ENCODE peak calls at places on chromosomes 2 and 18, in four cellular contexts. L is fibroblast of mammary gland, T is fibroblast of pulmonary artery, G is vagina. J is an unnamed sample.

GRCh38 chr18:57655740-57656139 is 34.1 kb upstream of the NARS1 start:
- DNase-seq in G (no peak), T (no peak), L (no peak), J (no peak)

GRCh38 chr2:60515751-60516226 is 37.7 kb downstream of the BCL11A start:
- DNase-seq in G (peak), L (peak), T (peak), J (peak)

GRCh38 chr18:57026316-57026715 is 120.6 kb upstream of the BOD1L2 start:
- DNase-seq in L (peak), T (no peak), G (no peak), J (no peak)

GRCh38 chr2:176122633-176123482 is at the start of gene HOXD9:
- DNase-seq in L (peak), T (no peak), G (no peak), J (no peak)

GRCh38 chr2:111186933-111187332 is 66.2 kb downstream of the BCL2L11 start:
- DNase-seq in G (peak), L (no peak), T (no peak), J (no peak)

GRCh38 chr2:98778741-98779483 is 48.0 kb upstream of the MGAT4A start:
- DNase-seq in G (no peak), T (no peak), L (peak), J (no peak)

GRCh38 chr2:36967236-36967876 is 1.0 kb upstream of the STRN start:
- DNase-seq in T (no peak), L (no peak), G (no peak), J (no peak)

GRCh38 chr18:8279931-8280330 is 329.3 kb upstream of the RAB12 start:
- DNase-seq in G (no peak), L (no peak), T (no peak), J (no peak)

GRCh38 chr18:52367962-52368745 is 28.2 kb downstream of the DCC start:
- DNase-seq in T (no peak), L (no peak), G (no peak), J (no peak)

GRCh38 chr2:38315707-38316333 is 61.3 kb downstream of the ATL2 start:
- DNase-seq in G (no peak), L (peak), T (peak), J (peak)

GRCh38 chr2:105839793-105840192 is 95.1 kb downstream of the NCK2 start:
- DNase-seq in T (no peak), L (no peak), G (no peak), J (no peak)

GRCh38 chr2:26778076-26778475 is 7.8 kb upstream of the CENPA start:
- DNase-seq in G (no peak), T (no peak), L (no peak), J (no peak)

GRCh38 chr2:8125741-8126691 is 555.8 kb upstream of the ID2 start:
- DNase-seq in T (peak), G (no peak), L (peak), J (peak)

GRCh38 chr2:213266421-213266820 is 17.8 kb upstream of the SPAG16 start:
- DNase-seq in L (no peak), T (no peak), G (no peak), J (no peak)

GRCh38 chr2:207122914-207123744 is 42.6 kb downstream of the KLF7 start:
- DNase-seq in G (no peak), T (no peak), L (no peak), J (no peak)

GRCh38 chr2:20553580-20553979 is 97.3 kb downstream of the HS1BP3 start:
- DNase-seq in L (no peak), T (no peak), G (no peak), J (no peak)

GRCh38 chr2:33024758-33025157 is 78.0 kb downstream of the LTBP1 start:
- DNase-seq in T (no peak), L (no peak), G (no peak), J (no peak)

GRCh38 chr2:47007221-47007825 is 91.7 kb upstream of the MCFD2 start:
- DNase-seq in L (no peak), T (no peak), G (no peak), J (no peak)

GRCh38 chr2:38581193-38582147 is 21.3 kb downstream of the HNRNPLL start:
- DNase-seq in G (no peak), L (peak), T (peak), J (peak)

GRCh38 chr2:1758774-1759610 is 14.7 kb upstream of the PXDN start:
- DNase-seq in L (no peak), G (no peak), T (no peak), J (no peak)

GRCh38 chr2:72117029-72117428 is 30.6 kb downstream of the CYP26B1 start:
- DNase-seq in T (no peak), L (no peak), G (peak), J (no peak)

GRCh38 chr2:121828281-121828731 is 72.9 kb downstream of the TSN start:
- DNase-seq in G (no peak), T (no peak), L (no peak), J (no peak)

GRCh38 chr2:84970956-84971798 is at the start of gene KCMF1:
- DNase-seq in T (peak), G (no peak), L (peak), J (peak)

GRCh38 chr2:85602476-85603234 is at the start of gene TMEM150A:
- DNase-seq in T (peak), G (no peak), L (peak), J (peak)

GRCh38 chr18:77101410-77102245 is 31.0 kb downstream of the MBP start:
- DNase-seq in L (peak), T (peak), G (no peak), J (peak)

GRCh38 chr2:240561325-240561971 is 1.3 kb downstream of the DUSP28 start:
- DNase-seq in L (peak), G (no peak), T (peak), J (peak)
- TF ChIP-seq CTCF in L (no peak), G (no peak), T (no peak), J (no peak)

GRCh38 chr2:197128897-197129296 is 181.7 kb downstream of the ANKRD44 start:
- DNase-seq in L (no peak), T (no peak), G (no peak), J (peak)
- H3K4me3 ChIP-seq in L (no peak), T (no peak), G (no peak), J (no peak)

GRCh38 chr2:237901932-237902846 is 42.8 kb downstream of the RAMP1 start:
- DNase-seq in T (no peak), L (no peak), G (no peak), J (no peak)
- TF ChIP-seq CTCF in T (no peak), L (no peak), G (no peak), J (no peak)

GRCh38 chr18:22490429-22490846 is 72.7 kb upstream of the CTAGE1 start:
- DNase-seq in T (no peak), L (no peak), G (no peak), J (no peak)
- H3K4me3 ChIP-seq in T (no peak), L (no peak), G (no peak), J (no peak)

GRCh38 chr2:238261718-238262375 is 22.0 kb upstream of the HES6 start:
- DNase-seq in L (no peak), G (no peak), T (no peak), J (no peak)

GRCh38 chr2:238257786-238258700 is 18.2 kb upstream of the HES6 start:
- DNase-seq in T (no peak), L (no peak), G (no peak), J (no peak)

GRCh38 chr2:238260879-238261278 is 21.0 kb upstream of the HES6 start:
- DNase-seq in T (no peak), L (no peak), G (no peak), J (no peak)

GRCh38 chr2:238256594-238257104 is 16.8 kb upstream of the HES6 start:
- DNase-seq in L (peak), G (no peak), T (peak), J (peak)

DNA sequence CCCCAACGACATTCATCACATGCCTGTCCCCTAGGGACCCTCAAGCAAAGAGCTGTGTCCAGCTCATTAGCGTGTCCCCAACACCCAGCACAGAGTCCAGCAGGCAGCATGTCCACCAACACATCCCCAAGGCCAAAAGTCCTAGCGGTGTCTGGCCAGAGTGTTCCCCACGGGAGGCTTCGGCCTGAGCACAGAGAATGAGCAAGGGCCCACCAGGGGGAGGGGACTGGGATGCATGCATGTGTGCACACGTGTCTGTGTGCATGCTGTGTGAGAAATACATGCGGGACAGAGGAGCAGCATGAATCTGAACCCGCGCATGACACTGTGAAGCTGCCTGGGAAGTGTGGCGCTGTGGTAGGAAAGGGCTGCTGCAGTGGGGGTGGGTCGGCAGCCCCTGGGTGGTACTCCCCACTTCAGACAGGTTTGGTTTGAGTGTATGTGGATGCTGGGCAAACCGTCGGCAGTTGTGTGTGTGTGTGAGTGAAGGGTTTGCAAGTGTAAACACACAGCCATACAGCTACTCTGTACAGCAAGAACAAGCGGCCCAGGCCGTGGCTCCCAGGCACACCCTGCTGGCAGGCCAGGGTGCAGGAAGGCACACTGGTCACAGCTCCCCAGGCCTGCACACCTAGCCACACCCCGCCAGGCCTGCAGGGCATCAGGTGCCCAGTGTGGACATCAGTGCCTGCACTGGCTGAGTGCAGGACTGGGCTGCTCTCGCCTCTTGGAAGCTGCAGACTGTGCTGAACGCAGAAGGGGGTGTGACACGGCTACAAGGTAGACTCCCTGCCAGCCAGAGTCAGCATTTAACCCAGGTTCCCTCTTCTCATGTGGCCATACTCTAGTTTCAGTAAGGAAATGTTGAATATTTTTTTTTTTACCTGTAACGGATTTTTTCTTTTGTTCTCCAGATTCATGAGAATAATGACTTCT is 19.5 kb upstream of the HES6 start:
- DNase-seq in L (no peak), G (no peak), T (no peak), J (no peak)
- TF ChIP-seq CTCF in L (peak), G (no peak), T (peak), J (no peak)

GRCh38 chr2:238139841-238140439 is 1.5 kb downstream of the KLHL30 start:
- DNase-seq in T (no peak), L (no peak), G (no peak), J (no peak)

GRCh38 chr2:238136820-238137537 is 1.5 kb upstream of the KLHL30 start:
- DNase-seq in T (peak), G (no peak), L (peak), J (peak)

GRCh38 chr2:238137885-238138284 is 583 bp upstream of the KLHL30 start:
- DNase-seq in T (no peak), L (no peak), G (no peak), J (no peak)

GRCh38 chr2:238139141-238139840 is 823 bp downstream of the KLHL30 start:
- DNase-seq in G (no peak), T (no peak), L (no peak), J (no peak)

DNA sequence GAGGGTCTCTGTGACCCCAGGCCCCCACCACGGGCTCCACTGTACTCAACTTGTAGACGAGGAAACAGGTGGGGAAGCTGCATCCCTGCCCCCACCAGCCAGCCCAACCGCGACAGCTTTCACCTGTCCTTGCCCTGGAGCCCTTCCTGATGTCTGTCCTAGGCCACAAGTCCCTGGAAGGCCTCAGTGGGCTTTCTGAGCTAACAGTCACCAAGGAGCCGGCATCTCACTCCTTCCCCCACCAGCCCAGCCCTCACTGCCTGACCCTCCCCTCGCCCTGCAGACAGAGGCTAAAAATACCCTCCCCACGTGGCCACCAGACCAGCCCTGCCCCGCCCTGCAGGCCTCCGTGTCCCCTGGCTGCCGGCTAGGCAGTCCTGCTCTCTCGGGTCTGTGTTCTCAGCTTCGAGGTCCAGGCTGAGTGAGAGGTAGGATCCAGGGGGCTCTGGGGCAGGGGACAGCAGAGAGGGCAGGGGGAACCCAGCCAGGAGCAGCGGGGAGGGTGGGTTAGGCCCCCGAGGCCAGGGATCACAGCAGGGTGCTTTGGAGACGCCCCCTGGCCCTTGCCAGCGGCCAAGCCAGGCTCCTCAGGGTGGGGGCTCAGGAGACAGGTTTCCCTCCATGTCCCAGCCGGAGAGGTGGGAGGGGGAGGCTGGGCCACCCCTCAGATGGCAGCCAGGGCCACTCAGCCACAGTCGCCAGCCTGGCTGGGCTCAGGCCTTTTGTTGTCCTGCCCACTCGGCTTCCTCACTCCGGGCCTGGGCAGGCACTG is at the start of gene KLHL30:
- DNase-seq in T (no peak), L (no peak), G (no peak), J (no peak)
- H3K4me3 ChIP-seq in T (no peak), L (no peak), G (peak), J (no peak)

GRCh38 chr18:36403896-36404824 is 106.6 kb downstream of the FHOD3 start:
- DNase-seq in T (no peak), L (no peak), G (no peak), J (no peak)

GRCh38 chr18:36405611-36406010 is 108.1 kb downstream of the FHOD3 start:
- DNase-seq in L (no peak), G (no peak), T (no peak), J (no peak)

GRCh38 chr18:36399055-36399454 is 101.5 kb downstream of the FHOD3 start:
- DNase-seq in G (no peak), L (no peak), T (no peak), J (no peak)

GRCh38 chr18:36401462-36401861 is 103.9 kb downstream of the FHOD3 start:
- DNase-seq in T (no peak), L (no peak), G (no peak), J (no peak)

DNA sequence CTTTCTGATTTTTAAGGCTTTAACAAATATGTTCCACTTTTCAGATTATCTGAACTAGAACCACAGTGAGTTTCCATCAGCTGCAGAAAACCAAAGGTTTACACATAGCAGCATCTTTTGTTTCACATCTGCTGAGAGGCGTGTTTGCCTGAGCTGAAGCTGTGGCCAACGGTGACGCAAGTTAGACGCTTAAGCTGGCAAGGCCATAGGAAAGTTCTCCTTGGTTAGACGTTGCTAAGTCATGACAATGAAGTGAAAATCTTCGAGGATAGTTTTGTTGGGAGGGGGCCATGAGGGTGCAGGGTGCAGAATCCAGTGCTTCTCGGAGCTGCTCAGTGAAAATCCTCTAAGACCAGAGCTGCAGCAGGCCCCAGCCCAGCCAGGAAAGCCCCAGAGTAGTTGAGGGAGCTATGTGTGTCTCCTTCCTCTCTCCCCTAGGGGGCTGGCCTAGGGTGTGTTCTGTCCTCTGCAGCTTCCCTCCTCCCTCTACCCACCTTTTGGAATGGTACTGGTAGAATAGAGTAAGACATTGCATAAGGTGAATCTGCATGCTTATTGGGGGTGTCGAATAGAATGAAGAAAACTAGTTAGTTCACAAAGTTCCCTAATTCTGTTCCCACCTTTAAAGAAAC is 105.4 kb downstream of the FHOD3 start:
- DNase-seq in G (no peak), L (peak), T (peak), J (peak)
- TF ChIP-seq CTCF in G (no peak), L (no peak), T (peak), J (peak)

DNA sequence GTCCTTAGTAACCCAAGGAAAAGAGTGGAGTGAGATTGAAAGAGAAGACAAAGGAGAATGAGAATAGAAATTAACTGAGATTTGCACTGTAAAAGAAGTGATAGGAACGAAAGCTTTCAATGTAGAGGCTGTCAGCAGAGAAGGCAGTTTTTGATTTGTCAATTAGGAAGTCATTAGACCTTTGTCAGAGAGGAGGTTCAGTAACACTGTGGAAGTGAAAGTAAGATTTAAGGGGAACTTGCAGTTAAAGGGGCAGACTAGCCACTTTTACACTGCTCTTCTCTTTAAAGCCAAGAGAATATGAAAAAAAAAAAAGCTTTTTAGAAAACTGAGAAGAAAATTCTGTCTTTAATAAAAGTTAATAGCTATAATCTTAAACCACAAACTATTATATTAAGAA is 11.5 kb upstream of the KYNU start:
- DNase-seq in G (no peak), T (peak), L (no peak), J (peak)
- H3K4me3 ChIP-seq in G (no peak), T (no peak), L (no peak), J (no peak)

GRCh38 chr2:17380003-17380402 is 138.2 kb downstream of the RAD51AP2 start:
- DNase-seq in T (no peak), L (no peak), G (no peak), J (no peak)
- TF ChIP-seq CTCF in T (no peak), L (no peak), G (no peak), J (no peak)